ENCODE peak calls at places on chromosomes 13 and 19, in seven cellular contexts. One of them, this sample, is unnamed.

GRCh38 chr13:69856331-69856730 is 251.3 kb upstream of the ATXN8OS start:
- DNase-seq in fibroblast of mammary gland: no peak
- DNase-seq in AG09319: no peak
- DNase-seq in stimulated activated CD4-positive, alpha-beta T cell treated with anti-CD3 and anti-CD28 coated beads, Interleukin-4, amount 100 ng/mL, for 48 hours: no peak
- DNase-seq in nephron progenitor cell: no peak
- DNase-seq in Right ventricle myocardium superior: no peak
- DNase-seq in NCI-H345: no peak
- DNase-seq in this sample: no peak

GRCh38 chr19:4061178-4061682 is 5.5 kb downstream of the ZBTB7A start:
- DNase-seq in Right ventricle myocardium superior: peak; percentile 91
- DNase-seq in AG09319: no peak
- DNase-seq in nephron progenitor cell: no peak
- DNase-seq in fibroblast of mammary gland: peak; percentile 61
- DNase-seq in stimulated activated CD4-positive, alpha-beta T cell treated with anti-CD3 and anti-CD28 coated beads, Interleukin-4, amount 100 ng/mL, for 48 hours: no peak
- DNase-seq in NCI-H345: no peak
- DNase-seq in this sample: peak; percentile 27

GRCh38 chr13:27634231-27634630 is 12.5 kb downstream of the POLR1D start:
- DNase-seq in AG09319: no peak
- DNase-seq in stimulated activated CD4-positive, alpha-beta T cell treated with anti-CD3 and anti-CD28 coated beads, Interleukin-4, amount 100 ng/mL, for 48 hours: no peak
- DNase-seq in Right ventricle myocardium superior: no peak
- DNase-seq in fibroblast of mammary gland: no peak
- DNase-seq in nephron progenitor cell: no peak
- DNase-seq in NCI-H345: no peak
- DNase-seq in this sample: no peak

GRCh38 chr13:37657134-37657533 is 58.6 kb upstream of the POSTN start:
- DNase-seq in Right ventricle myocardium superior: no peak
- DNase-seq in nephron progenitor cell: no peak
- DNase-seq in stimulated activated CD4-positive, alpha-beta T cell treated with anti-CD3 and anti-CD28 coated beads, Interleukin-4, amount 100 ng/mL, for 48 hours: no peak
- DNase-seq in NCI-H345: no peak
- DNase-seq in AG09319: no peak
- DNase-seq in fibroblast of mammary gland: peak; percentile 69
- DNase-seq in this sample: no peak

GRCh38 chr19:38003427-38004099 is 96.6 kb downstream of the SIPA1L3 start:
- DNase-seq in fibroblast of mammary gland: peak; percentile 87
- DNase-seq in AG09319: peak; percentile 52
- DNase-seq in stimulated activated CD4-positive, alpha-beta T cell treated with anti-CD3 and anti-CD28 coated beads, Interleukin-4, amount 100 ng/mL, for 48 hours: peak; percentile 8
- DNase-seq in Right ventricle myocardium superior: peak; percentile 79
- DNase-seq in NCI-H345: peak; percentile 96
- DNase-seq in nephron progenitor cell: peak; percentile 40
- DNase-seq in this sample: peak; percentile 8

GRCh38 chr13:36887758-36888521 is 32.1 kb downstream of the SMAD9 start:
- DNase-seq in Right ventricle myocardium superior: no peak
- DNase-seq in fibroblast of mammary gland: no peak
- DNase-seq in stimulated activated CD4-positive, alpha-beta T cell treated with anti-CD3 and anti-CD28 coated beads, Interleukin-4, amount 100 ng/mL, for 48 hours: no peak
- DNase-seq in nephron progenitor cell: no peak
- DNase-seq in NCI-H345: peak; percentile 38
- DNase-seq in AG09319: no peak
- DNase-seq in this sample: no peak

GRCh38 chr13:45786293-45786920 is 65.1 kb downstream of the SIAH3 start:
- DNase-seq in stimulated activated CD4-positive, alpha-beta T cell treated with anti-CD3 and anti-CD28 coated beads, Interleukin-4, amount 100 ng/mL, for 48 hours: no peak
- DNase-seq in AG09319: no peak
- DNase-seq in fibroblast of mammary gland: no peak
- DNase-seq in NCI-H345: peak; percentile 24
- DNase-seq in Right ventricle myocardium superior: peak; percentile 45
- DNase-seq in nephron progenitor cell: no peak
- DNase-seq in this sample: no peak

GRCh38 chr13:62327367-62327766 is 911.7 kb upstream of the PCDH20 start:
- DNase-seq in NCI-H345: no peak
- DNase-seq in fibroblast of mammary gland: no peak
- DNase-seq in nephron progenitor cell: no peak
- DNase-seq in stimulated activated CD4-positive, alpha-beta T cell treated with anti-CD3 and anti-CD28 coated beads, Interleukin-4, amount 100 ng/mL, for 48 hours: no peak
- DNase-seq in Right ventricle myocardium superior: no peak
- DNase-seq in AG09319: no peak
- DNase-seq in this sample: no peak

GRCh38 chr19:6817179-6817578 is 44.7 kb downstream of the VAV1 start:
- DNase-seq in stimulated activated CD4-positive, alpha-beta T cell treated with anti-CD3 and anti-CD28 coated beads, Interleukin-4, amount 100 ng/mL, for 48 hours: no peak
- DNase-seq in nephron progenitor cell: no peak
- DNase-seq in Right ventricle myocardium superior: no peak
- DNase-seq in NCI-H345: no peak
- DNase-seq in fibroblast of mammary gland: no peak
- DNase-seq in AG09319: no peak
- DNase-seq in this sample: no peak

GRCh38 chr19:516884-517424 is 9.7 kb downstream of the TPGS1 start:
- DNase-seq in fibroblast of mammary gland: no peak
- DNase-seq in stimulated activated CD4-positive, alpha-beta T cell treated with anti-CD3 and anti-CD28 coated beads, Interleukin-4, amount 100 ng/mL, for 48 hours: no peak
- DNase-seq in Right ventricle myocardium superior: no peak
- DNase-seq in NCI-H345: no peak
- DNase-seq in AG09319: no peak
- DNase-seq in nephron progenitor cell: no peak
- DNase-seq in this sample: no peak

GRCh38 chr13:46556380-46556779 is 3.4 kb downstream of the LRCH1 start:
- DNase-seq in stimulated activated CD4-positive, alpha-beta T cell treated with anti-CD3 and anti-CD28 coated beads, Interleukin-4, amount 100 ng/mL, for 48 hours: no peak
- DNase-seq in NCI-H345: no peak
- DNase-seq in fibroblast of mammary gland: no peak
- DNase-seq in nephron progenitor cell: no peak
- DNase-seq in Right ventricle myocardium superior: no peak
- DNase-seq in AG09319: no peak
- DNase-seq in this sample: no peak

GRCh38 chr13:73401769-73402168 is 343.0 kb downstream of the KLF5 start:
- DNase-seq in nephron progenitor cell: no peak
- DNase-seq in fibroblast of mammary gland: no peak
- DNase-seq in stimulated activated CD4-positive, alpha-beta T cell treated with anti-CD3 and anti-CD28 coated beads, Interleukin-4, amount 100 ng/mL, for 48 hours: no peak
- DNase-seq in Right ventricle myocardium superior: no peak
- DNase-seq in AG09319: no peak
- DNase-seq in NCI-H345: no peak
- DNase-seq in this sample: no peak

GRCh38 chr19:57903298-57904174 is 12.9 kb downstream of the ZNF417 start:
- DNase-seq in nephron progenitor cell: no peak
- DNase-seq in fibroblast of mammary gland: peak; percentile 51
- DNase-seq in AG09319: no peak
- DNase-seq in stimulated activated CD4-positive, alpha-beta T cell treated with anti-CD3 and anti-CD28 coated beads, Interleukin-4, amount 100 ng/mL, for 48 hours: no peak
- DNase-seq in NCI-H345: no peak
- DNase-seq in Right ventricle myocardium superior: no peak
- DNase-seq in this sample: no peak

GRCh38 chr13:48188129-48188528 is 44.9 kb upstream of the ITM2B start:
- DNase-seq in stimulated activated CD4-positive, alpha-beta T cell treated with anti-CD3 and anti-CD28 coated beads, Interleukin-4, amount 100 ng/mL, for 48 hours: no peak
- DNase-seq in NCI-H345: no peak
- DNase-seq in fibroblast of mammary gland: no peak
- DNase-seq in nephron progenitor cell: no peak
- DNase-seq in AG09319: no peak
- DNase-seq in Right ventricle myocardium superior: no peak
- DNase-seq in this sample: no peak

GRCh38 chr19:47186337-47187022 is 44.5 kb downstream of the BBC3 start:
- DNase-seq in fibroblast of mammary gland: no peak
- DNase-seq in stimulated activated CD4-positive, alpha-beta T cell treated with anti-CD3 and anti-CD28 coated beads, Interleukin-4, amount 100 ng/mL, for 48 hours: peak; percentile 67
- DNase-seq in NCI-H345: no peak
- DNase-seq in AG09319: no peak
- DNase-seq in nephron progenitor cell: no peak
- DNase-seq in Right ventricle myocardium superior: no peak
- DNase-seq in this sample: peak; percentile 59

GRCh38 chr13:97307882-97308624 is 85.9 kb downstream of the MBNL2 start:
- DNase-seq in nephron progenitor cell: no peak
- DNase-seq in Right ventricle myocardium superior: peak; percentile 58
- DNase-seq in NCI-H345: peak; percentile 2
- DNase-seq in stimulated activated CD4-positive, alpha-beta T cell treated with anti-CD3 and anti-CD28 coated beads, Interleukin-4, amount 100 ng/mL, for 48 hours: no peak
- DNase-seq in AG09319: no peak
- DNase-seq in fibroblast of mammary gland: peak; percentile 62
- DNase-seq in this sample: no peak

GRCh38 chr19:2550431-2551171 is 74.7 kb downstream of the GADD45B start:
- DNase-seq in Right ventricle myocardium superior: peak; percentile 67
- DNase-seq in stimulated activated CD4-positive, alpha-beta T cell treated with anti-CD3 and anti-CD28 coated beads, Interleukin-4, amount 100 ng/mL, for 48 hours: no peak
- DNase-seq in nephron progenitor cell: no peak
- DNase-seq in fibroblast of mammary gland: no peak
- DNase-seq in NCI-H345: peak; percentile 5
- DNase-seq in AG09319: no peak
- DNase-seq in this sample: no peak

GRCh38 chr19:52219611-52220010 is 29.8 kb downstream of the PPP2R1A start:
- DNase-seq in fibroblast of mammary gland: no peak
- DNase-seq in NCI-H345: no peak
- DNase-seq in nephron progenitor cell: no peak
- DNase-seq in Right ventricle myocardium superior: no peak
- DNase-seq in stimulated activated CD4-positive, alpha-beta T cell treated with anti-CD3 and anti-CD28 coated beads, Interleukin-4, amount 100 ng/mL, for 48 hours: no peak
- DNase-seq in AG09319: no peak
- DNase-seq in this sample: no peak

GRCh38 chr13:83121904-83122303 is 760.4 kb downstream of the SLITRK1 start:
- DNase-seq in Right ventricle myocardium superior: no peak
- DNase-seq in stimulated activated CD4-positive, alpha-beta T cell treated with anti-CD3 and anti-CD28 coated beads, Interleukin-4, amount 100 ng/mL, for 48 hours: no peak
- DNase-seq in fibroblast of mammary gland: peak; percentile 1
- DNase-seq in NCI-H345: peak; percentile 3
- DNase-seq in AG09319: no peak
- DNase-seq in nephron progenitor cell: no peak
- DNase-seq in this sample: no peak

GRCh38 chr13:71017607-71018006 is 849.4 kb downstream of the DACH1 start:
- DNase-seq in fibroblast of mammary gland: no peak
- DNase-seq in Right ventricle myocardium superior: no peak
- DNase-seq in nephron progenitor cell: no peak
- DNase-seq in AG09319: no peak
- DNase-seq in NCI-H345: no peak
- DNase-seq in stimulated activated CD4-positive, alpha-beta T cell treated with anti-CD3 and anti-CD28 coated beads, Interleukin-4, amount 100 ng/mL, for 48 hours: no peak
- DNase-seq in this sample: no peak

GRCh38 chr13:75787249-75787940 is 151.3 kb downstream of the LMO7 start:
- DNase-seq in stimulated activated CD4-positive, alpha-beta T cell treated with anti-CD3 and anti-CD28 coated beads, Interleukin-4, amount 100 ng/mL, for 48 hours: no peak
- DNase-seq in nephron progenitor cell: no peak
- DNase-seq in fibroblast of mammary gland: peak; percentile 71
- DNase-seq in AG09319: no peak
- DNase-seq in NCI-H345: no peak
- DNase-seq in Right ventricle myocardium superior: no peak
- DNase-seq in this sample: no peak

GRCh38 chr19:1467228-1467511 is 11.8 kb downstream of the C19orf25 start:
- DNase-seq in nephron progenitor cell: no peak
- DNase-seq in fibroblast of mammary gland: no peak
- DNase-seq in NCI-H345: no peak
- DNase-seq in AG09319: no peak
- DNase-seq in stimulated activated CD4-positive, alpha-beta T cell treated with anti-CD3 and anti-CD28 coated beads, Interleukin-4, amount 100 ng/mL, for 48 hours: no peak
- DNase-seq in Right ventricle myocardium superior: no peak
- DNase-seq in this sample: no peak

GRCh38 chr19:31674503-31675186 is 325.4 kb upstream of the TSHZ3 start:
- DNase-seq in stimulated activated CD4-positive, alpha-beta T cell treated with anti-CD3 and anti-CD28 coated beads, Interleukin-4, amount 100 ng/mL, for 48 hours: no peak
- DNase-seq in nephron progenitor cell: no peak
- DNase-seq in fibroblast of mammary gland: peak; percentile 45
- DNase-seq in NCI-H345: no peak
- DNase-seq in Right ventricle myocardium superior: no peak
- DNase-seq in AG09319: no peak
- DNase-seq in this sample: no peak

GRCh38 chr19:53467503-53468262 is at the start of gene ZNF813:
- DNase-seq in NCI-H345: peak; percentile 85
- DNase-seq in fibroblast of mammary gland: peak; percentile 75
- DNase-seq in stimulated activated CD4-positive, alpha-beta T cell treated with anti-CD3 and anti-CD28 coated beads, Interleukin-4, amount 100 ng/mL, for 48 hours: peak; percentile 97
- DNase-seq in AG09319: peak; percentile 53
- DNase-seq in Right ventricle myocardium superior: peak; percentile 97
- DNase-seq in nephron progenitor cell: peak; percentile 99
- DNase-seq in this sample: peak; percentile 84

GRCh38 chr13:114258589-114258988 is 22.8 kb upstream of the UPF3A start:
- DNase-seq in fibroblast of mammary gland: no peak
- DNase-seq in stimulated activated CD4-positive, alpha-beta T cell treated with anti-CD3 and anti-CD28 coated beads, Interleukin-4, amount 100 ng/mL, for 48 hours: no peak
- DNase-seq in NCI-H345: peak; percentile 5
- DNase-seq in AG09319: no peak
- DNase-seq in Right ventricle myocardium superior: no peak
- DNase-seq in nephron progenitor cell: no peak
- DNase-seq in this sample: no peak

GRCh38 chr19:5269279-5269678 is 71.3 kb downstream of the PTPRS start:
- DNase-seq in NCI-H345: no peak
- DNase-seq in AG09319: no peak
- DNase-seq in Right ventricle myocardium superior: peak; percentile 6
- DNase-seq in fibroblast of mammary gland: no peak
- DNase-seq in stimulated activated CD4-positive, alpha-beta T cell treated with anti-CD3 and anti-CD28 coated beads, Interleukin-4, amount 100 ng/mL, for 48 hours: no peak
- DNase-seq in nephron progenitor cell: no peak
- DNase-seq in this sample: no peak

GRCh38 chr19:13430790-13431582 is 75.3 kb downstream of the CACNA1A start:
- DNase-seq in NCI-H345: no peak
- DNase-seq in fibroblast of mammary gland: peak; percentile 60
- DNase-seq in nephron progenitor cell: peak; percentile 49
- DNase-seq in Right ventricle myocardium superior: peak; percentile 47
- DNase-seq in AG09319: peak; percentile 11
- DNase-seq in stimulated activated CD4-positive, alpha-beta T cell treated with anti-CD3 and anti-CD28 coated beads, Interleukin-4, amount 100 ng/mL, for 48 hours: peak; percentile 41
- DNase-seq in this sample: peak; percentile 70

GRCh38 chr13:50543767-50544166 is 299.7 kb downstream of the DLEU7 start:
- DNase-seq in NCI-H345: peak; percentile 5
- DNase-seq in AG09319: peak; percentile 38
- DNase-seq in nephron progenitor cell: no peak
- DNase-seq in Right ventricle myocardium superior: no peak
- DNase-seq in fibroblast of mammary gland: peak; percentile 81
- DNase-seq in stimulated activated CD4-positive, alpha-beta T cell treated with anti-CD3 and anti-CD28 coated beads, Interleukin-4, amount 100 ng/mL, for 48 hours: no peak
- DNase-seq in this sample: no peak

GRCh38 chr13:18952225-18953016 is 229.2 kb downstream of the TUBA3C start:
- DNase-seq in AG09319: no peak
- DNase-seq in NCI-H345: no peak
- DNase-seq in nephron progenitor cell: no peak
- DNase-seq in stimulated activated CD4-positive, alpha-beta T cell treated with anti-CD3 and anti-CD28 coated beads, Interleukin-4, amount 100 ng/mL, for 48 hours: no peak
- DNase-seq in fibroblast of mammary gland: no peak
- DNase-seq in Right ventricle myocardium superior: no peak
- DNase-seq in this sample: peak; percentile 44

GRCh38 chr13:20997301-20998061 is 63.9 kb downstream of the LATS2 start:
- DNase-seq in nephron progenitor cell: no peak
- DNase-seq in NCI-H345: no peak
- DNase-seq in Right ventricle myocardium superior: peak; percentile 72
- DNase-seq in AG09319: peak; percentile 89
- DNase-seq in stimulated activated CD4-positive, alpha-beta T cell treated with anti-CD3 and anti-CD28 coated beads, Interleukin-4, amount 100 ng/mL, for 48 hours: no peak
- DNase-seq in fibroblast of mammary gland: peak; percentile 94
- DNase-seq in this sample: no peak

GRCh38 chr19:5703819-5704818 is 14.0 kb downstream of the RPL36 start:
- DNase-seq in Right ventricle myocardium superior: no peak
- DNase-seq in stimulated activated CD4-positive, alpha-beta T cell treated with anti-CD3 and anti-CD28 coated beads, Interleukin-4, amount 100 ng/mL, for 48 hours: no peak
- DNase-seq in nephron progenitor cell: no peak
- DNase-seq in NCI-H345: no peak
- DNase-seq in fibroblast of mammary gland: no peak
- DNase-seq in AG09319: no peak
- DNase-seq in this sample: no peak

GRCh38 chr19:33797821-33798633 is 1.4 kb downstream of the KCTD15 start:
- DNase-seq in NCI-H345: no peak
- DNase-seq in fibroblast of mammary gland: no peak
- DNase-seq in Right ventricle myocardium superior: peak; percentile 79
- DNase-seq in AG09319: no peak
- DNase-seq in stimulated activated CD4-positive, alpha-beta T cell treated with anti-CD3 and anti-CD28 coated beads, Interleukin-4, amount 100 ng/mL, for 48 hours: no peak
- DNase-seq in nephron progenitor cell: peak; percentile 80
- DNase-seq in this sample: no peak

GRCh38 chr13:57128909-57129308 is 11.8 kb upstream of the PRR20A start:
- DNase-seq in Right ventricle myocardium superior: no peak
- DNase-seq in nephron progenitor cell: no peak
- DNase-seq in AG09319: no peak
- DNase-seq in stimulated activated CD4-positive, alpha-beta T cell treated with anti-CD3 and anti-CD28 coated beads, Interleukin-4, amount 100 ng/mL, for 48 hours: no peak
- DNase-seq in fibroblast of mammary gland: no peak
- DNase-seq in NCI-H345: no peak
- DNase-seq in this sample: no peak

This sample was measured in stimulated activated effector memory CD8-positive, alpha-beta T cell treated with anti-CD3 and anti-CD28 coated beads, Interleukin-12 subunit alpha, Interleukin-12 subunit beta, amount 100 ng/mL, for 72 hours.